ENCODE peak calls at places on chromosomes 6 and 20, in four cellular contexts. H, F, Z and L are unnamed samples.

GRCh38 chr6:3734023-3734422 is 17.5 kb downstream of the PXDC1 start:
- DNase-seq in H (no peak), F (no peak), Z (no peak), L (no peak)

GRCh38 chr20:41786158-41786557 is 168.0 kb upstream of the CHD6 start:
- DNase-seq in H (no peak), F (no peak), Z (no peak), L (no peak)

GRCh38 chr6:28353356-28353755 is 3.6 kb downstream of the ZKSCAN3 start:
- DNase-seq in H (no peak), F (no peak), Z (no peak), L (no peak)

GRCh38 chr6:167757821-167758220 is 68.9 kb upstream of the AFDN start:
- DNase-seq in H (no peak), F (no peak), Z (no peak), L (no peak)

GRCh38 chr6:89584539-89584938 is 54.0 kb downstream of the LYRM2 start:
- DNase-seq in H (no peak), F (no peak), Z (no peak), L (no peak)

GRCh38 chr20:29497261-29497671 is 1760.2 kb upstream of the DEFB115 start:
- DNase-seq in H (no peak), F (peak), Z (peak), L (no peak)

GRCh38 chr6:14905201-14905600 is 340.7 kb upstream of the JARID2 start:
- DNase-seq in H (no peak), F (no peak), Z (no peak), L (no peak)

GRCh38 chr6:15498640-15499039 is 164.2 kb downstream of the DTNBP1 start:
- DNase-seq in H (no peak), F (no peak), Z (no peak), L (no peak)

GRCh38 chr6:133820208-133820607 is 68.7 kb upstream of the TCF21 start:
- DNase-seq in H (no peak), F (no peak), Z (no peak), L (no peak)

GRCh38 chr20:34570859-34571306 is 12.4 kb downstream of the MAP1LC3A start:
- DNase-seq in H (no peak), F (peak), Z (no peak), L (no peak)